ENCODE peak calls at places on chromosome 18, in nine cellular contexts. Z is H9; N is NCI-H460; S is activated naive CD8-positive, alpha-beta T cell treated with anti-CD3 and anti-CD28 coated beads, Interleukin-2, amount 50 U/mL, for 24 hours; H is AG09319; K is cardiac fibroblast; Y is activated T-helper 1 cell treated with anti-CD3 and anti-CD28 coated beads, Interleukin-2, amount 50 U/mL, for 16 hours; F is CD14-positive monocyte; C is ovary. U is an unnamed sample.

GRCh38 chr18:54090856-54091255 is 133.6 kb downstream of the MBD2 start:
- DNase-seq in F (no peak), K (no peak), Y (no peak), H (no peak), Z (no peak), N (no peak), S (no peak), C (no peak), U (no peak)

GRCh38 chr18:77207540-77207939 is 42.1 kb upstream of the GALR1 start:
- DNase-seq in H (peak), S (peak), K (peak), N (peak), C (peak), Y (peak), Z (peak), F (no peak), U (peak)

GRCh38 chr18:74226156-74226555 is 65.6 kb downstream of the CYB5A start:
- DNase-seq in F (no peak), C (no peak), Z (no peak), K (peak), H (no peak), S (no peak), Y (no peak), N (no peak), U (no peak)

GRCh38 chr18:61127714-61128485 is 205.3 kb upstream of the CDH20 start:
- DNase-seq in F (no peak), N (no peak), K (no peak), Y (no peak), H (no peak), S (no peak), C (no peak), Z (peak), U (peak)

GRCh38 chr18:69674921-69675405 is 272.7 kb downstream of the CD226 start:
- DNase-seq in F (no peak), K (no peak), H (no peak), S (no peak), C (no peak), Z (no peak), N (no peak), Y (no peak), U (no peak)

GRCh38 chr18:3625717-3626091 is 175.7 kb downstream of the TGIF1 start:
- DNase-seq in S (no peak), H (no peak), Z (no peak), C (no peak), K (no peak), Y (no peak), N (no peak), F (no peak), U (no peak)

GRCh38 chr18:11689031-11689971 is at the start of gene GNAL:
- DNase-seq in K (peak), H (peak), F (no peak), S (peak), Y (no peak), N (peak), C (peak), Z (peak), U (peak)

GRCh38 chr18:21134895-21135294 is 23.3 kb upstream of the ROCK1 start:
- DNase-seq in C (no peak), N (no peak), Z (no peak), K (peak), F (no peak), Y (no peak), H (no peak), S (no peak), U (no peak)

GRCh38 chr18:35174093-35174731 is 66.6 kb upstream of the ZNF397 start:
- DNase-seq in C (no peak), N (no peak), F (no peak), Z (no peak), Y (no peak), S (no peak), K (no peak), H (no peak), U (no peak)

GRCh38 chr18:2495381-2495780 is 75.9 kb downstream of the METTL4 start:
- DNase-seq in Z (no peak), N (no peak), H (no peak), K (no peak), S (no peak), Y (no peak), C (no peak), F (no peak), U (no peak)

GRCh38 chr18:66722671-66723070 is 118.8 kb upstream of the CDH19 start:
- DNase-seq in Z (no peak), Y (no peak), C (no peak), N (no peak), S (no peak), K (no peak), F (no peak), H (no peak), U (no peak)

GRCh38 chr18:37575646-37576045 is 10.0 kb upstream of the CELF4 start:
- DNase-seq in H (no peak), S (no peak), Y (no peak), C (no peak), K (no peak), Z (peak), F (no peak), N (no peak), U (no peak)

GRCh38 chr18:48031011-48031480 is 100.6 kb upstream of the SMAD2 start:
- DNase-seq in C (peak), Z (peak), Y (no peak), N (peak), K (peak), S (no peak), F (peak), H (no peak), U (peak)

GRCh38 chr18:46352520-46353250 is 248.5 kb downstream of the HAUS1 start:
- DNase-seq in H (no peak), Z (no peak), S (no peak), K (no peak), F (peak), N (no peak), C (no peak), Y (no peak), U (no peak)

GRCh38 chr18:23963443-23964185 is 50.9 kb upstream of the TTC39C start:
- DNase-seq in F (no peak), Y (no peak), H (no peak), S (no peak), Z (no peak), K (no peak), C (no peak), N (no peak), U (no peak)

GRCh38 chr18:9792565-9793226 is 84.6 kb downstream of the RAB31 start:
- DNase-seq in S (peak), H (no peak), F (peak), K (no peak), Z (peak), Y (no peak), C (no peak), N (no peak), U (peak)

GRCh38 chr18:12765127-12765526 is 62.3 kb downstream of the PSMG2 start:
- DNase-seq in F (peak), K (no peak), Z (peak), C (no peak), N (no peak), Y (no peak), H (no peak), S (no peak), U (peak)

GRCh38 chr18:41391616-41392610 is 563.1 kb upstream of the PIK3C3 start:
- DNase-seq in F (no peak), S (no peak), N (peak), H (no peak), C (peak), Y (no peak), K (peak), Z (peak), U (peak)

GRCh38 chr18:9742588-9743131 is 34.6 kb downstream of the RAB31 start:
- DNase-seq in C (no peak), F (no peak), N (peak), H (no peak), K (peak), Y (no peak), Z (no peak), S (no peak), U (no peak)

GRCh38 chr18:46042571-46043123 is 29.4 kb downstream of the PSTPIP2 start:
- DNase-seq in S (peak), H (peak), Z (no peak), K (peak), F (no peak), Y (no peak), N (no peak), C (no peak), U (no peak)

GRCh38 chr18:49892148-49892924 is 79.0 kb upstream of the ACAA2 start:
- DNase-seq in C (no peak), Z (no peak), K (no peak), F (no peak), S (no peak), N (no peak), Y (no peak), H (no peak), U (no peak)

GRCh38 chr18:52254367-52254766 is 85.6 kb upstream of the DCC start:
- DNase-seq in S (no peak), Y (no peak), F (no peak), N (no peak), C (no peak), H (no peak), Z (no peak), K (no peak), U (no peak)

GRCh38 chr18:59729781-59730180 is 32.6 kb upstream of the CCBE1 start:
- DNase-seq in Y (no peak), K (no peak), S (no peak), Z (no peak), N (no peak), C (no peak), H (no peak), F (no peak), U (no peak)

GRCh38 chr18:5890261-5890605 is 5.1 kb downstream of the TMEM200C start:
- DNase-seq in F (no peak), N (no peak), Z (peak), K (no peak), H (no peak), Y (no peak), C (no peak), S (no peak), U (no peak)

GRCh38 chr18:63321291-63321690 is 1.7 kb upstream of the BCL2 start:
- DNase-seq in H (no peak), Z (no peak), N (no peak), C (no peak), S (no peak), K (no peak), Y (no peak), F (no peak), U (no peak)

GRCh38 chr18:50410008-50410407 is 35.2 kb downstream of the SKA1 start:
- DNase-seq in C (no peak), F (no peak), Z (no peak), H (no peak), K (no peak), Y (no peak), N (no peak), S (no peak), U (no peak)

GRCh38 chr18:24754572-24754971 is 294.1 kb downstream of the HRH4 start:
- DNase-seq in F (no peak), S (no peak), Y (no peak), Z (no peak), C (no peak), K (no peak), N (no peak), H (no peak), U (no peak)

GRCh38 chr18:54647176-54647575 is 56.1 kb downstream of the DYNAP start:
- DNase-seq in K (peak), H (no peak), S (no peak), C (no peak), F (no peak), Y (no peak), Z (peak), N (peak), U (peak)

GRCh38 chr18:79395308-79395640 is 456 bp upstream of the NFATC1 start:
- DNase-seq in C (no peak), Z (no peak), N (no peak), H (no peak), S (no peak), K (no peak), F (no peak), Y (no peak), U (peak)

GRCh38 chr18:5414546-5414945 is 119.0 kb upstream of the ZBTB14 start:
- DNase-seq in K (no peak), Y (no peak), N (no peak), H (no peak), Z (peak), S (no peak), F (no peak), C (no peak), U (peak)

GRCh38 chr18:5895886-5896740 is 791 bp upstream of the TMEM200C start:
- DNase-seq in Z (peak), K (no peak), Y (no peak), C (peak), F (no peak), S (peak), H (no peak), N (peak), U (peak)

GRCh38 chr18:9741821-9742541 is 33.9 kb downstream of the RAB31 start:
- DNase-seq in S (no peak), H (no peak), F (no peak), N (peak), C (no peak), Z (peak), Y (no peak), K (peak), U (peak)

GRCh38 chr18:48632676-48633257 is 93.9 kb downstream of the CTIF start:
- DNase-seq in F (no peak), K (no peak), Z (no peak), Y (no peak), N (no peak), H (no peak), S (no peak), C (no peak), U (no peak)

U was measured in H7.